ENCODE peak calls at places on chromosome 20, in four cellular contexts. I is NCI-H748 treated with DMSO at 0.1 percent for 48 hours, K is heart right ventricle, B is HuH-7.5. V is an unnamed sample.

GRCh38 chr20:49446808-49447207 is 35.7 kb downstream of the KCNB1 start:
- DNase-seq in I (no peak), K (peak; percentile 86), B (no peak), V (no peak)

GRCh38 chr20:1528811-1529210 is 28.7 kb downstream of the SIRPD start:
- DNase-seq in I (no peak), K (no peak), B (no peak), V (no peak)

GRCh38 chr20:53880108-53880641 is 190.2 kb downstream of the BCAS1 start:
- DNase-seq in I (no peak), K (no peak), B (no peak), V (no peak)

GRCh38 chr20:56343861-56344381 is 14.9 kb upstream of the FAM210B start:
- DNase-seq in I (no peak), K (peak; percentile 41), B (no peak), V (no peak)

GRCh38 chr20:56574531-56575142 is 41.6 kb downstream of the FAM209B start:
- DNase-seq in I (no peak), K (no peak), B (no peak), V (no peak)

GRCh38 chr20:11496382-11496781 is 421.3 kb upstream of the BTBD3 start:
- DNase-seq in I (no peak), K (no peak), B (no peak), V (no peak)

GRCh38 chr20:20837574-20838021 is 125.2 kb upstream of the RALGAPA2 start:
- DNase-seq in I (peak; percentile 94), K (peak; percentile 40), B (peak; percentile 66), V (no peak)

GRCh38 chr20:46545827-46546138 is 4.7 kb downstream of the OCSTAMP start:
- DNase-seq in I (no peak), K (no peak), B (no peak), V (no peak)

GRCh38 chr20:59738851-59739250 is 134.5 kb downstream of the PHACTR3 start:
- DNase-seq in I (no peak), K (no peak), B (no peak), V (no peak)

V was measured in activated CD4-positive, alpha-beta T cell treated with anti-CD3 and anti-CD28 coated beads for 4 hours.